ENCODE peak calls at places on chromosome 21, in eight cellular contexts. K is lower lobe of right lung, Y is AG04450, D is A673, S is fibroblast of mammary gland, V is colonic mucosa, L is gastrocnemius medialis, I is HL-60. B is an unnamed sample.

GRCh38 chr21:15279484-15279883 is 214.7 kb upstream of the NRIP1 start:
- DNase-seq in Y (no peak), L (no peak), V (no peak), I (no peak), D (no peak), S (peak), K (no peak), B (peak)

GRCh38 chr21:44815852-44816628 is 1.8 kb downstream of the SUMO3 start:
- DNase-seq in K (no peak), Y (no peak), I (no peak), L (no peak), S (no peak), V (no peak), D (no peak), B (no peak)

GRCh38 chr21:44548922-44549321 is 2.4 kb downstream of the KRTAP10-2 start:
- DNase-seq in K (no peak), D (no peak), I (no peak), L (no peak), V (no peak), S (no peak), Y (no peak), B (no peak)

GRCh38 chr21:28485301-28486022 is 507.2 kb downstream of the LTN1 start:
- DNase-seq in V (no peak), D (no peak), Y (peak), I (no peak), L (no peak), S (peak), K (no peak), B (peak)

GRCh38 chr21:42640486-42640885 is 12.9 kb upstream of the PDE9A start:
- DNase-seq in V (peak), K (peak), Y (no peak), D (no peak), L (no peak), S (no peak), I (peak), B (peak)

GRCh38 chr21:25831300-25831699 is 96.5 kb downstream of the GABPA start:
- DNase-seq in I (no peak), S (no peak), Y (no peak), K (no peak), D (no peak), L (no peak), V (no peak), B (no peak)

GRCh38 chr21:44576025-44576420 is 2.5 kb downstream of the KRTAP10-4 start:
- DNase-seq in V (no peak), K (peak), Y (no peak), L (no peak), D (no peak), I (no peak), S (no peak), B (no peak)

GRCh38 chr21:44846485-44847260 is 26.8 kb downstream of the PTTG1IP start:
- DNase-seq in S (peak), K (peak), I (peak), V (peak), L (no peak), D (peak), Y (no peak), B (peak)

GRCh38 chr21:36564647-36565046 is 84.7 kb upstream of the CLDN14 start:
- DNase-seq in V (no peak), K (no peak), I (no peak), L (no peak), D (no peak), Y (no peak), S (no peak), B (no peak)

GRCh38 chr21:35048183-35048601 is 910 bp downstream of the RUNX1 start:
- DNase-seq in V (no peak), K (peak), D (no peak), L (peak), S (no peak), I (peak), Y (no peak), B (no peak)
- H3K4me3 ChIP-seq in V (peak), K (peak), D (no peak), L (peak), S (no peak), I (peak), Y (peak), B (peak)

DNA sequence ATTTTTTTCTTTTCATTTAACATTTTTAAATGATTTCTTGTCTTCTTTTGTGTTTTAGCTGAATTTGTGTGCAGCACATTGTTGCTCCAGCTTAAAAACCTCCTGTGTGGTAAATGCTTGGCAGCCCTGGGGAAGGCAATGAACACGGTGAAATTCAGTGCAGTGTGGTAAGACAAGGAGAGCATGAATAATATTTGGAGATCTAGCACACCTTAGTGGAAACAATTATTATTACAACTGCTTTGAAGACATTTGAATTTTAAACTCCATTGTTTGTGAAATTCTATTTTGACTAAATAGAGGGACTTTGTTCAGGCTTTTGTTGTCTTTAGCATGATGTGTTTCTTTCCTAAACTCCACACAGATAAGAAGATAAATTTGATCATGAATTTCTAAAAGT is 242.6 kb upstream of the CXADR start:
- DNase-seq in S (peak), K (no peak), Y (peak), I (no peak), V (no peak), D (peak), L (no peak), B (peak)
- TF ChIP-seq CTCF in S (peak), K (peak), Y (peak), I (peak), V (no peak), D (peak), L (peak), B (peak)

DNA sequence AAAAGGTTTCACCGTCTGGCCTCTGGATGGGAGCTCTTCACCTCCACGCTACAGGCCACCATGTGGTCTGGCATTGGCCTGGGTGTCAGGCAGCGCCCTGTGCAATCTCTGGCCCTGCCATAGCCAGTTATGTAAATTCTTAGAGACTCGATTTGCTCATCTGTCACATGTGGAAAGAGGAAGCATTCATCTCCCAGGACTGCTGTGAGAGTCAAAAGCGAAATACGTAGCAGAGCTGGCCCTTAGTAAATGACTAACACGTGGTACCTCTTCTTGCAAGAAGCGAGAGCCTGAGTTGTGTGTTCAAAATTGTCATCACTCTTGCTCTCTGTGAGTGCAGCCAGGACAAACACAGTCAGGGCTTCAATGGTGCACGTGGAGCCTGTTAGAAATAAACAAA is 159.0 kb upstream of the BACE2 start:
- DNase-seq in K (no peak), S (no peak), Y (no peak), I (peak), V (no peak), L (no peak), D (no peak), B (no peak)
- H3K4me3 ChIP-seq in K (no peak), S (no peak), Y (no peak), I (no peak), V (no peak), L (no peak), D (no peak), B (no peak)

DNA sequence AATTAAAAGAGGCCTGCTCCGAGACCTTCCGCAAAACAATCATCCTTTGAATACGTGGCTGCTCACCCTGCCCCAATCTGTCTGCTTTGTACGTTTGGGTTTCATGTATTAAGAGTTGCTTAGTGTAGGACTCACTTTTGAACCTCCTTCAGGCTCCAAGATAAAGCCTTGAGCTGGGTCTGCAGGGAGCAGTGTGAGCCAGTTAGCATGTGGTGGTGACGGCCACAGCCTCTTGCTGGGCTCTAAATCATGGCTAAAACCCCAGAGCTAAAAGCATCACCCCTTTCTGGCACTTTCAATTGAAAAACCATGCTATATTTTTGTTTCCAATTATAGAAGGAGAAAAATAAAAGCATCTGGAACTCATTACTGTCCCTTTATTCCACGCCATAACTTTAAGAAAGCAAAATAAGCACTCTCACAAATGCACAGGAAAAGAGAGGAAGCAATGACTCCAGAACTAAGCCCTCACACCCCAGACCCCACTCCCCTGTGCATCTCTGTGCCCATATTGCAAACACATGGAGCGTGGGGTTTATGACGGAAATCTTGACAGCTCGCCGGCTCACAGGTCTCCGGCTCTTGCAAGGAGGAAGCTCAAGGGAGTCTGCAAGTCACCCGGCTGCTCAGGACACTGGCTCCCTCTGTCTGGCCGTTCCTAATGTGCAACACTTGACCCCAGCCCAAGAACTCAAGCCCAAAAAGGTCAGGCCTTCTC is 135.5 kb downstream of the MIS18A start:
- DNase-seq in Y (no peak), V (no peak), L (no peak), K (no peak), D (no peak), S (peak), I (no peak), B (no peak)
- TF ChIP-seq CTCF in Y (no peak), V (no peak), L (no peak), K (no peak), D (no peak), S (peak), I (no peak), B (no peak)

GRCh38 chr21:31557421-31557955 is 102.0 kb upstream of the SOD1 start:
- DNase-seq in K (no peak), V (no peak), I (no peak), Y (no peak), S (no peak), D (no peak), L (no peak), B (no peak)
- H3K4me3 ChIP-seq in K (peak), V (peak), I (no peak), Y (no peak), S (no peak), D (peak), L (peak), B (peak)

GRCh38 chr21:32777269-32777668 is 5.7 kb upstream of the PAXBP1 start:
- DNase-seq in S (peak), Y (no peak), K (no peak), I (no peak), V (no peak), D (no peak), L (no peak), B (no peak)

GRCh38 chr21:32779983-32780382 is 8.4 kb upstream of the PAXBP1 start:
- DNase-seq in Y (no peak), L (no peak), V (no peak), I (peak), D (no peak), K (no peak), S (no peak), B (no peak)

GRCh38 chr21:32776743-32777142 is 5.2 kb upstream of the PAXBP1 start:
- DNase-seq in S (no peak), V (no peak), I (no peak), Y (no peak), L (no peak), D (no peak), K (no peak), B (no peak)

GRCh38 chr21:32782698-32783097 is 11.1 kb upstream of the PAXBP1 start:
- DNase-seq in I (no peak), Y (no peak), S (peak), K (no peak), V (no peak), D (peak), L (no peak), B (peak)
- TF ChIP-seq CTCF in I (no peak), Y (no peak), S (no peak), K (no peak), V (no peak), D (no peak), L (no peak), B (no peak)

DNA sequence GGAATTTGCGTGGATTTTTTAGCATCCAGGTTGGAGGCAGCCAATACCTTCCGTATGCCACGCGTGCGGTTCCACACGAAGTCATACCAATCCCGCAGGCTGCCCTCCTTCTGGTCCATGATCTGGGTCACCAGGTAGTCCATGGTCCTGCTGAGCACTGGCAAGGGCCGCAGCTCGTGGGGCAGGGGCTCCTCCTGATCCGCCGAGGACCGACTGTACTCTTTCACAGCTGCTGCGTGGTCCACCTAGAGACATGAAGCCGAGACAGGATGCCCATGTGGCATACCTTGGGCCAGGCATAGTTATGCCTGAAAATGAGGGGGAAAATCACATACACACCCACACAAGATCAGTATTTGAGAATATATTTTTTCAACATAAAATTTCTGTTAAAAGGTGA is 12.1 kb downstream of the MCM3AP start:
- DNase-seq in V (no peak), Y (no peak), I (no peak), S (no peak), D (no peak), L (no peak), K (no peak), B (no peak)
- H3K4me3 ChIP-seq in V (no peak), Y (no peak), I (no peak), S (no peak), D (no peak), L (no peak), K (no peak), B (no peak)

DNA sequence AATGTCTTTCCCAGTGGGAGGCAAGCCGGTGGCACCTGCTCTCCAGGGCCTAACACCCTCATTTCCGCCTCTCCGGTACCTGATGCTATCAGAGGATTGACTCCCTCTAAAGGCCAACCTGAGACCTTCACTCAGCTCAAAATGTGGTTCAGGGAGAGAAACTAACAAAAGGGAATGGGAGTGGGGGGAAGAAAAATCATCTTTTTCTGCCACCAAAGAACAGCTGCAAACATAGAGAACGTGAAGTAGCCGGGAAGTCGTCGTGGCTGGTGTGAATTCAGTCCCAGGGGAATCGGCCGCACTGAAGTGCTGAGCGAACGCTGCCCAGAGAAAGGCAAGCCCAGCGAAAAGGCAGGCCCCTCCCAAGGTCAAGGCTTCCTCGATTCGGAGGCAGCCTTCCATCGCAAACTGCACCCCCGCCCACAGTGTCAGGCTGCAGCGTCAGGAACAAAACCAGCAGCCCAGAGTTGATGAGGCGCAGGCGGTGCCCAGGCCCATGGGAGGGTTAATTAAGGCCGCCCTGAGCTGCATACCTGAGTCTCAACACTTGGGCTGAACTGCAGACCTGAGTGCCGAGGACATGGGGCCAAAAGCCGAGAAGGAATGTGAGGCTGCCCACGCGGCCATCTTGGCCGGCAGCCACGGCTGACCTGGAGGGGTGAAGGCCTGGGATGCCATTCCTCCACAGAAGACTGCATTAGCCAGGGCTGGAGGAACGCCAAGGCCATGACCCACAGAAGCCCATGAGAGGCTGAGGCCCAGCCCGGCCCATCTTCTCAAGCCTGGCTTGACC is 160.2 kb downstream of the PSMG1 start:
- DNase-seq in S (peak), K (peak), L (no peak), V (no peak), I (no peak), D (no peak), Y (no peak), B (peak)
- TF ChIP-seq CTCF in S (peak), K (peak), L (peak), V (no peak), I (no peak), D (no peak), Y (peak), B (no peak)

B was measured in cardiac fibroblast.